ENCODE peak calls at places on chromosomes 2 and 18, in four cellular contexts. One of them, this sample, is unnamed.
A peak's percentile ranks its signal among the peaks of the same experiment; 100 is the strongest.

GRCh38 chr18:79927597-79928562 is 23.6 kb downstream of the SLC66A2 start:
- DNase-seq in brain microvascular endothelial cell: no peak
- DNase-seq in psoas muscle: peak; percentile 49
- DNase-seq in astrocyte of the cerebellum: no peak
- DNase-seq in this sample: no peak

GRCh38 chr2:128791120-128791982 is 472.7 kb upstream of the HS6ST1 start:
- DNase-seq in brain microvascular endothelial cell: no peak
- DNase-seq in psoas muscle: no peak
- DNase-seq in astrocyte of the cerebellum: no peak
- DNase-seq in this sample: no peak

GRCh38 chr2:16717477-16717876 is 51.8 kb upstream of the CYRIA start:
- DNase-seq in brain microvascular endothelial cell: no peak
- DNase-seq in psoas muscle: no peak
- DNase-seq in astrocyte of the cerebellum: no peak
- DNase-seq in this sample: no peak

GRCh38 chr2:206800501-206801416 is 35.4 kb downstream of the FASTKD2 start:
- DNase-seq in brain microvascular endothelial cell: peak; percentile 70
- DNase-seq in psoas muscle: peak; percentile 57
- DNase-seq in astrocyte of the cerebellum: peak; percentile 66
- DNase-seq in this sample: peak; percentile 71

GRCh38 chr2:883260-884026 is 67.2 kb upstream of the SNTG2 start:
- DNase-seq in brain microvascular endothelial cell: no peak
- DNase-seq in psoas muscle: no peak
- DNase-seq in astrocyte of the cerebellum: no peak
- DNase-seq in this sample: no peak

GRCh38 chr2:85737961-85738360 is 15.8 kb upstream of the ATOH8 start:
- DNase-seq in brain microvascular endothelial cell: no peak
- DNase-seq in psoas muscle: peak; percentile 48
- DNase-seq in astrocyte of the cerebellum: no peak
- DNase-seq in this sample: no peak

GRCh38 chr2:217394510-217395351 is 534.9 kb upstream of the TNP1 start:
- DNase-seq in brain microvascular endothelial cell: no peak
- DNase-seq in psoas muscle: no peak
- DNase-seq in astrocyte of the cerebellum: no peak
- DNase-seq in this sample: no peak

GRCh38 chr2:8479298-8479697 is 202.6 kb upstream of the ID2 start:
- DNase-seq in brain microvascular endothelial cell: no peak
- DNase-seq in psoas muscle: no peak
- DNase-seq in astrocyte of the cerebellum: no peak
- DNase-seq in this sample: no peak

GRCh38 chr2:237734905-237735623 is 63.5 kb upstream of the RBM44 start:
- DNase-seq in brain microvascular endothelial cell: no peak
- DNase-seq in psoas muscle: no peak
- DNase-seq in astrocyte of the cerebellum: no peak
- DNase-seq in this sample: no peak

GRCh38 chr18:74819433-74820059 is 221.9 kb downstream of the ZNF407 start:
- DNase-seq in brain microvascular endothelial cell: no peak
- DNase-seq in psoas muscle: no peak
- DNase-seq in astrocyte of the cerebellum: no peak
- DNase-seq in this sample: no peak

GRCh38 chr2:186093168-186093567 is 354.6 kb downstream of the FSIP2 start:
- DNase-seq in brain microvascular endothelial cell: no peak
- DNase-seq in psoas muscle: no peak
- DNase-seq in astrocyte of the cerebellum: no peak
- DNase-seq in this sample: no peak

GRCh38 chr2:57696016-57696415 is 350.6 kb upstream of the VRK2 start:
- DNase-seq in brain microvascular endothelial cell: peak; percentile 50
- DNase-seq in psoas muscle: no peak
- DNase-seq in astrocyte of the cerebellum: peak; percentile 11
- DNase-seq in this sample: no peak

GRCh38 chr18:66138642-66139041 is 387.8 kb downstream of the CDH7 start:
- DNase-seq in brain microvascular endothelial cell: no peak
- DNase-seq in psoas muscle: no peak
- DNase-seq in astrocyte of the cerebellum: no peak
- DNase-seq in this sample: no peak

GRCh38 chr2:11539317-11540147 is 5.7 kb downstream of the GREB1 start:
- DNase-seq in brain microvascular endothelial cell: no peak
- DNase-seq in psoas muscle: no peak
- DNase-seq in astrocyte of the cerebellum: no peak
- DNase-seq in this sample: no peak

GRCh38 chr2:100603945-100604633 is 41.3 kb downstream of the PDCL3 start:
- DNase-seq in brain microvascular endothelial cell: no peak
- DNase-seq in psoas muscle: no peak
- DNase-seq in astrocyte of the cerebellum: no peak
- DNase-seq in this sample: no peak

GRCh38 chr2:98015681-98016080 is 19.9 kb upstream of the TMEM131 start:
- DNase-seq in brain microvascular endothelial cell: no peak
- DNase-seq in psoas muscle: no peak
- DNase-seq in astrocyte of the cerebellum: no peak
- DNase-seq in this sample: no peak

GRCh38 chr2:203022751-203023150 is 8.1 kb downstream of the NBEAL1 start:
- DNase-seq in brain microvascular endothelial cell: no peak
- DNase-seq in psoas muscle: no peak
- DNase-seq in astrocyte of the cerebellum: no peak
- DNase-seq in this sample: no peak

GRCh38 chr2:37579314-37579713 is 92.1 kb downstream of the CDC42EP3 start:
- DNase-seq in brain microvascular endothelial cell: no peak
- DNase-seq in psoas muscle: no peak
- DNase-seq in astrocyte of the cerebellum: no peak
- DNase-seq in this sample: no peak

GRCh38 chr2:101396352-101396717 is 9.0 kb upstream of the CREG2 start:
- DNase-seq in brain microvascular endothelial cell: peak; percentile 91
- DNase-seq in psoas muscle: no peak
- DNase-seq in astrocyte of the cerebellum: peak; percentile 47
- DNase-seq in this sample: peak; percentile 55

GRCh38 chr2:152189622-152190495 is 14.3 kb upstream of the STAM2 start:
- DNase-seq in brain microvascular endothelial cell: peak; percentile 67
- DNase-seq in psoas muscle: no peak
- DNase-seq in astrocyte of the cerebellum: peak; percentile 64
- DNase-seq in this sample: peak; percentile 39

GRCh38 chr2:204255469-204255868 is 289.8 kb upstream of the PARD3B start:
- DNase-seq in brain microvascular endothelial cell: no peak
- DNase-seq in psoas muscle: no peak
- DNase-seq in astrocyte of the cerebellum: no peak
- DNase-seq in this sample: no peak

GRCh38 chr2:204251118-204251757 is 294.0 kb upstream of the PARD3B start:
- DNase-seq in brain microvascular endothelial cell: no peak
- DNase-seq in psoas muscle: no peak
- DNase-seq in astrocyte of the cerebellum: no peak
- DNase-seq in this sample: no peak

GRCh38 chr2:204251977-204252376 is 293.3 kb upstream of the PARD3B start:
- DNase-seq in brain microvascular endothelial cell: no peak
- DNase-seq in psoas muscle: no peak
- DNase-seq in astrocyte of the cerebellum: no peak
- DNase-seq in this sample: no peak

GRCh38 chr2:204258900-204259299 is 286.4 kb upstream of the PARD3B start:
- DNase-seq in brain microvascular endothelial cell: no peak
- DNase-seq in psoas muscle: no peak
- DNase-seq in astrocyte of the cerebellum: no peak
- DNase-seq in this sample: no peak

DNA sequence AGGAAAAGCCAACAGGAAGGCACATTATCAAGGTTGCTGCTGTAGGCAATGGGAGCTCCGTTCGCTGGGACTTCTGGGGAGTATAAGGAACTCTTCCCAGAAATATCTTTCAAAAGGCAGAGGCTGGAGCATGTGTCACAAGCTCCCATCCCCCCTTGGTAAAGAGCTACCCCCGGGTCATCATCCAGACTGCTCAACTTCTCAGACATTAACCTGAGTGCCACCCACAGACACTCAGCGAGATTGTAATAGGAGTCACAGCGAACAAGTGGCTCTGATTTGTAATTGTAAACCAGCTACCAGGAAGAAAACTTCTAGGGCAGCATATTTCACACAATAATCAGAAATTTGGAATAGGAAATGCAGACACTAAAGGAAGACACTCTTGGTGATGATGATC is 290.2 kb upstream of the PARD3B start:
- DNase-seq in brain microvascular endothelial cell: no peak
- DNase-seq in psoas muscle: no peak
- DNase-seq in astrocyte of the cerebellum: no peak
- DNase-seq in this sample: no peak
- TF ChIP-seq CTCF in brain microvascular endothelial cell: no peak
- TF ChIP-seq CTCF in psoas muscle: no peak
- TF ChIP-seq CTCF in astrocyte of the cerebellum: no peak
- TF ChIP-seq CTCF in this sample: no peak

DNA sequence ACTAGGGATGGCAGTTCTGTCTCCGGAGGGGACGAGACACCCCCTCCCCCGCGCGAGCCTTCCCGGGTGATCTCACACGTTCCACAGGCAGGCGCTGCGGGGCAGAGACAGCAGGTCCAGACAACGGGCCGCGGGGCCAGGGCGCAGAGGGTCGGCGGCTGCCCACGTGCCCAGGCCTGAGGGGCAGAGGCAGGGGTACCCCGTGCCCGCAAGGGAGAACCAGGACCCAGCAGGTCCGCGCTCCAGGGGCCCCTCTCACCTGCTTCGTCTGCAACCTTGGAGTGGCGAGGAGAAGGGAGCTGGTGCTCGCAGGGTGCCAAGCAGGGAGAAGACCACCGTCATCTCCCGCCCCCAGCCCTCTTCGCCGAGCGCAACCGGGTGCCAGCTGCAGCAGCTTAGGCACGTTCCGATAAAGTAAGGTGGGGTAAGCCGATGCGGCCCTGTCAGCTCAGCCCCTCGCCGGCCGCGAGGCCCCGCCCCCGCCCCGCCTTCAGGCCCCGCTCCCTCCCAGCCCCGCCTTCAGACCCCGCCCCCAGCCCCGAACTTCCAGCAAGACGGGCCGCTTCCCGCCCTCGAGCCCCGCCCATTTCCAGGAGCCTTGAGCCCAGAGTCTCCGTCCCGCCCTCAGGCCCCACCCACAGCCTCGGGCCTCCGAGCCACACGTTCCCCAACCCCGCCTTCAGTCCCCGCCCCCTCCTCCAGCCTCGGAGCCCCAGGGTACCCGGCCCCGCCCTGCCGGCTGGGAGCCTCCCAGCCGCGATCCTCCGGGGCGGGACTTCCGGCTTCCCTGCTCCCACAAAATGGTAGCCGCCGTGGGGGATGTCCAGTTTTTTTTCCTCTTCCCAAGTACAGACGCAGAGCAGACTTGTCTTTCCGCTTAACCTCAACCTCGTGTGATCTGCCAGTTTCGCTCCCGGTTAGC is at the start of gene GPR155:
- DNase-seq in brain microvascular endothelial cell: peak; percentile 99
- DNase-seq in psoas muscle: peak; percentile 100
- DNase-seq in astrocyte of the cerebellum: peak; percentile 97
- DNase-seq in this sample: peak; percentile 89
- TF ChIP-seq CTCF in brain microvascular endothelial cell: no peak
- TF ChIP-seq CTCF in psoas muscle: no peak
- TF ChIP-seq CTCF in astrocyte of the cerebellum: peak; percentile 5
- TF ChIP-seq CTCF in this sample: no peak

GRCh38 chr2:219306047-219306446 is 3.2 kb downstream of the PTPRN start:
- DNase-seq in brain microvascular endothelial cell: no peak
- DNase-seq in psoas muscle: no peak
- DNase-seq in astrocyte of the cerebellum: no peak
- DNase-seq in this sample: no peak

GRCh38 chr2:219304223-219304622 is 5.0 kb downstream of the PTPRN start:
- DNase-seq in brain microvascular endothelial cell: no peak
- DNase-seq in psoas muscle: no peak
- DNase-seq in astrocyte of the cerebellum: no peak
- DNase-seq in this sample: no peak

GRCh38 chr2:219302412-219302968 is 6.7 kb downstream of the PTPRN start:
- DNase-seq in brain microvascular endothelial cell: no peak
- DNase-seq in psoas muscle: no peak
- DNase-seq in astrocyte of the cerebellum: no peak
- DNase-seq in this sample: no peak

GRCh38 chr2:219309278-219309677 is at the start of gene PTPRN:
- DNase-seq in brain microvascular endothelial cell: peak; percentile 5
- DNase-seq in psoas muscle: no peak
- DNase-seq in astrocyte of the cerebellum: no peak
- DNase-seq in this sample: no peak

DNA sequence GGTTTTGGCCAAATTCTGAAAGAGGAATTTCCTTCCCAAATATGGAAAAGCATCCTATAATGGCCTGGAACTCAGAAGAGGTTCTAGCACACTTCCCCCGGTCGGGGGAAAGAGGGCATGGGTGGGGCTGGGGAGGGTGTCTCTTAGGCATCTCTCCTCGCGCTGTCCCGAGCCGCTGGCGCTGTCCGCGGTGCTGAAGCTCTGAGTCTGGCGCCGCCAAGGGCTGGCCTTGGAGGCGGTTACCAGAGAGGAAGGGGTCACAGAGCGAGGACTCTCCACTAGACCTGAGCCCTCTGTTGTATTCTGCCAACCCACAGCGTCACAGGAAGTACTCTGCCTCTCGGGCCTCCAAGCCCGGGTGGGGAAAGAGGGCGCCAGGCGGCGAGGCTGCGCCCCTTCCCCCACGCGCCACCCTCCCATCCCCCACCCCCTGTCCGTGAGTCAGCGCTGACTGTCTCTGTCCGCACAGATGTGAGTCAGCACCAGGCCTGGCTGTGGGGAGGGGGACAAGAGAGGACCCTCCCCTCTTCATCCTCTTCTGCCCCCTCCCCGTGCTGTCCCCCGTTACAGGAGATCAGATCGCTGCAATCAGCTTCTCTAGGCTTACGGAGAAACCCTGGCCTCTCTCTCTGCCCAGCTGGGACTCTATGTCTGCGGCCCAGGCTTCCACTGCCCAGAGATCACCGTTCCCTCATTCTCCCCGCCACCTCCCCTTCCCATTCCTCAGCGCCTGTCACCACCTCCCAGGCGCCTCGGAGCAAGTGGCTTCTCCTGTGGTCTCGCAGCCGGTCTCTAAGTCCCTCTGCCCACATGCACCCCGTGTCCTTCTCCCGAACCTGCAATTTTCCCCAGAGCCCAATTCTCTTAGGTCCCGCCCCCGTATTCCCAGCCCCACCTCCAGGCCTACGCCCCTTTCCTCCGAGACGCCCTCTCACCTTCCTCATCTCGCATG is 783 bp downstream of the PTPRN start:
- DNase-seq in brain microvascular endothelial cell: peak; percentile 36
- DNase-seq in psoas muscle: peak; percentile 78
- DNase-seq in astrocyte of the cerebellum: no peak
- DNase-seq in this sample: no peak
- TF ChIP-seq CTCF in brain microvascular endothelial cell: no peak
- TF ChIP-seq CTCF in psoas muscle: no peak
- TF ChIP-seq CTCF in astrocyte of the cerebellum: no peak
- TF ChIP-seq CTCF in this sample: no peak

DNA sequence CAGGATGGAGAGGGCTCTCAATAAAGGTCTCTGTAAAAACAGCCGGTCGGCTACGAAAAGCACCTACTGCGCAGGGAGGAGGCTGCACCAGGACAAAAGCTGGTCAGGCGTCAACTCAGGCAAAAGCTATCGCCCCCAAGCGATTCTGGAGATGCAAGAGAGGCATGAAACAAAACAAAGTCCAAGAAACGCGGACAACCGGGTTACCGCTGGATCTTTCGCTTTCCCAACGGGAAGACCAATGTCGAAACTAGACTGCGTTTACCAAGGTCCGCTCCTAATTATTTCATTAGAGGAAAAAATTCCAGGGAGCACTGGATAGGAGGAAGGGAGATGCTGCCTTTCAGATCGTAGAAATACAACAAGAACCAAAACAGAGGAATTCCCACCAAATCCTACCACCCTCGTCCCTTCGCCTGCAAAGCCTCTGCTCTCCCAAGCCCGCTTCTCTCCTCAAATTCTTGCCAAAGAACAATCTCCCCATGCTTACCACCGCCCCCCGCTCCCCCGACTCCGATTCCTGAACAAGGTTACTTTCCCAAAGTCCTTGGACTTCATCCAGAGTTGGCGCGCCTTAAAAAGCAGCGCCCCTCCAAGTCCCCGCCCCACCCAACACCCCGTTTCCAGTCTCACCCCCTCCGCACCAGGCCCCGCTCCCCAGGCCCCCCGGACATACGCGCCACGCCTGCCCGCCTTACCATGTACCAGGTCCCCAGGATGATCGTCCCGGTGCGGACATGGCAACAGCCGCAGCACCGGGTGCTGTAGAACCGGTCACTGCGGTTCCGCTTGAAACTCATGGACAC is 513 bp downstream of the LAPTM4A start:
- DNase-seq in brain microvascular endothelial cell: no peak
- DNase-seq in psoas muscle: peak; percentile 67
- DNase-seq in astrocyte of the cerebellum: peak; percentile 31
- DNase-seq in this sample: peak; percentile 48
- TF ChIP-seq CTCF in brain microvascular endothelial cell: peak; percentile 40
- TF ChIP-seq CTCF in psoas muscle: no peak
- TF ChIP-seq CTCF in astrocyte of the cerebellum: peak; percentile 31
- TF ChIP-seq CTCF in this sample: no peak